ENCODE peak calls at places on chromosomes 4 and X, in seven cellular contexts. G is brain microvascular endothelial cell, O is ovary, J is heart right ventricle, F is Peyer's patch, M is astrocyte, C is kidney epithelial cell. W is an unnamed sample. For H3K27me3, the result is how much of the 10 kb centered on the place peaks cover.

GRCh38 chr4:88991746-88992145 is 65.2 kb downstream of the FAM13A start:
- DNase-seq in F (no peak), C (no peak), O (no peak), G (peak), J (no peak), M (peak), W (no peak)

GRCh38 chr4:183220246-183220645 is 99.8 kb downstream of the CLDN22 start:
- DNase-seq in F (no peak), J (no peak), O (no peak), G (no peak), C (no peak), M (no peak), W (no peak)

GRCh38 chr4:8858188-8858924 is 13.3 kb downstream of the HMX1 start:
- DNase-seq in C (no peak), F (no peak), O (no peak), M (no peak), G (no peak), J (no peak), W (no peak)

GRCh38 chr4:123017636-123018390 is 95.4 kb upstream of the NUDT6 start:
- DNase-seq in G (peak), F (no peak), M (peak), J (no peak), C (no peak), O (no peak), W (no peak)

GRCh38 chrX:137427813-137428212 is 138.1 kb upstream of the ZIC3 start:
- DNase-seq in O (no peak), F (no peak), M (no peak), J (no peak), C (no peak), G (no peak), W (no peak)

GRCh38 chr4:7422898-7423180 is 11.9 kb downstream of the PSAPL1 start:
- DNase-seq in O (no peak), C (no peak), F (no peak), J (no peak), G (no peak), M (no peak), W (no peak)

GRCh38 chr4:7697326-7697725 is 242.3 kb downstream of the AFAP1 start:
- DNase-seq in G (no peak), O (no peak), C (no peak), M (no peak), J (no peak), F (no peak), W (no peak)

GRCh38 chrX:72308566-72309296 is 3.0 kb upstream of the CITED1 start:
- DNase-seq in J (peak), C (no peak), G (peak), M (peak), F (peak), O (peak), W (peak)

GRCh38 chr4:128548381-128548780 is 260.8 kb upstream of the PGRMC2 start:
- DNase-seq in M (no peak), C (no peak), O (no peak), G (no peak), F (no peak), J (no peak), W (no peak)

GRCh38 chr4:95504488-95504887 is 44.3 kb downstream of the UNC5C start:
- DNase-seq in M (no peak), F (no peak), J (no peak), O (no peak), C (no peak), G (no peak), W (no peak)

GRCh38 chr4:90419124-90419711 is 292.0 kb downstream of the CCSER1 start:
- DNase-seq in C (peak), F (no peak), G (no peak), M (peak), J (no peak), O (no peak), W (no peak)

GRCh38 chrX:48505481-48505880 is 3.3 kb upstream of the PORCN start:
- DNase-seq in J (no peak), O (no peak), F (no peak), G (no peak), C (no peak), M (no peak), W (no peak)

GRCh38 chr4:167233523-167234387 is 539 bp downstream of the SPOCK3 start:
- DNase-seq in J (no peak), M (peak), C (no peak), G (peak), F (no peak), O (peak), W (peak)

GRCh38 chrX:137405449-137406140 is 160.3 kb upstream of the ZIC3 start:
- DNase-seq in M (no peak), C (no peak), F (no peak), J (no peak), O (no peak), G (no peak), W (no peak)

GRCh38 chr4:1305261-1305711 is 15.6 kb downstream of the MAEA start:
- DNase-seq in O (no peak), G (no peak), J (no peak), F (no peak), C (no peak), M (no peak), W (no peak)

GRCh38 chr4:57710053-57710452 is 599.9 kb upstream of the IGFBP7 start:
- DNase-seq in J (no peak), C (no peak), O (no peak), F (no peak), G (no peak), M (no peak), W (no peak)

GRCh38 chr4:138005486-138005885 is 236.7 kb downstream of the SLC7A11 start:
- DNase-seq in O (no peak), J (no peak), F (no peak), M (peak), G (no peak), C (no peak), W (no peak)

GRCh38 chrX:12425496-12425895 is 287.2 kb downstream of the FRMPD4 start:
- DNase-seq in M (no peak), F (no peak), G (no peak), C (no peak), O (no peak), J (no peak), W (no peak)

GRCh38 chr4:26020083-26020668 is 106.2 kb downstream of the SMIM20 start:
- DNase-seq in C (no peak), M (peak), F (no peak), O (no peak), G (peak), J (no peak), W (no peak)

GRCh38 chr4:167129146-167129545 is 105.1 kb downstream of the SPOCK3 start:
- DNase-seq in O (no peak), C (no peak), G (no peak), M (no peak), J (no peak), F (no peak), W (no peak)

GRCh38 chrX:11757729-11758399 is at the start of gene MSL3:
- DNase-seq in G (peak), F (peak), O (peak), C (no peak), M (peak), J (peak), W (peak)

GRCh38 chr4:100189820-100190642 is at the start of gene DDIT4L:
- DNase-seq in M (peak), O (peak), G (no peak), F (peak), C (no peak), J (peak), W (peak)

GRCh38 chr4:81218206-81218605 is 3.2 kb upstream of the PRKG2 start:
- DNase-seq in J (no peak), G (no peak), C (no peak), M (no peak), O (no peak), F (no peak), W (no peak)

GRCh38 chrX:1852082-1852481 is 237.2 kb downstream of the ASMT start:
- DNase-seq in C (no peak), O (no peak), J (no peak), G (no peak), F (no peak), M (no peak), W (no peak)

GRCh38 chr4:185381794-185382193 is 13.9 kb downstream of the LRP2BP start:
- DNase-seq in G (no peak), C (no peak), O (no peak), M (no peak), J (no peak), F (no peak), W (no peak)

GRCh38 chr4:4762909-4763814 is 96.3 kb upstream of the MSX1 start:
- DNase-seq in J (no peak), C (peak), F (no peak), O (no peak), G (peak), M (peak), W (no peak)

GRCh38 chr4:184424993-184425758 is 49.2 kb downstream of the IRF2 start:
- DNase-seq in J (peak), G (no peak), O (no peak), C (no peak), F (no peak), M (no peak), W (no peak)

GRCh38 chr4:186622788-186623464 is 67.6 kb upstream of the MTNR1A start:
- DNase-seq in O (no peak), J (no peak), G (peak), M (peak), C (no peak), F (no peak), W (no peak)

GRCh38 chr4:20050768-20051167 is 200.9 kb upstream of the SLIT2 start:
- DNase-seq in F (no peak), M (no peak), O (no peak), C (no peak), J (no peak), G (no peak), W (no peak)

GRCh38 chrX:114924846-114925245 is 92.6 kb downstream of the IL13RA2 start:
- DNase-seq in G (peak), J (no peak), C (no peak), M (peak), F (no peak), O (no peak), W (no peak)

GRCh38 chr4:172996571-172997216 is 171.9 kb upstream of the GALNT7 start:
- DNase-seq in M (peak), C (peak), G (peak), F (no peak), O (no peak), J (no peak), W (no peak)

GRCh38 chr4:110492522-110492921 is 16.6 kb downstream of the ENPEP start:
- DNase-seq in M (no peak), G (no peak), F (no peak), O (no peak), C (no peak), J (no peak), W (no peak)

DNA sequence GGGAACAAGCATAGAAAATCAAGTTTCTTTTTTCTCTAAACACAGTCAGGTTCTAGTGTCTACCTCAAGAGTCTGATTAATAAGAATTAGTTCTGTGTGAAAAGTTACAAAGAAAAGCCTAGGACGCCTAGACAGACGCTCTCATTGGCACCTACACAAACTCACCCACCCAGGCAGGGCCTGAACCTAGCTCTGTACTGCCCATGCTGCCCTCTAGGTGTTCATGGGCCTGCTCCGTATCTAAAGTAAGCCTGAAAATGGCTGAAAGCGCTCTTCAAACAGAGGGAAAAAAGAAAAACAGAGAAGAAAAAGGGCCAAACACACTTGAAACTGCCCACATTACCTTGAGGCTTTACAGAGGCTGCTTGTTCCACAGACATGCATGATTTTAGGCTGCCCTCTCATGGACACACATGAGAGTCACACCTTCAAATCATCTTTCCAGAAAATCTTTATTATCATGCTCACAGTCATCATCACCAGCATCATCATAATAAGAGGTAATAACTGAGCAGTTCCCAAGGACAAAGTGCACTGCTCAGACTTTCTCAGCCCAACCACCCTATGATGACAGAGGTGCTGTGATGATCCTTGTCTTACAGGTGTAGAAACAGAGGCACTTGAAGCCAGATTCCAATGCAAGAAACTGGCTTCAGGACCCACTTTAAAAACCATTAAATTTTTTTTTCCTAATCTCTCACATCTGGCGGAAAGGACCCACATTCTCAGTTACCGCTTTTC is 49.6 kb downstream of the MAP7D2 start:
- DNase-seq in J (no peak), C (no peak), G (peak), M (peak), F (no peak), O (no peak), W (no peak)
- TF ChIP-seq CTCF in J (peak), C (peak), G (peak), M (peak), F (peak), O (no peak), W (peak)

DNA sequence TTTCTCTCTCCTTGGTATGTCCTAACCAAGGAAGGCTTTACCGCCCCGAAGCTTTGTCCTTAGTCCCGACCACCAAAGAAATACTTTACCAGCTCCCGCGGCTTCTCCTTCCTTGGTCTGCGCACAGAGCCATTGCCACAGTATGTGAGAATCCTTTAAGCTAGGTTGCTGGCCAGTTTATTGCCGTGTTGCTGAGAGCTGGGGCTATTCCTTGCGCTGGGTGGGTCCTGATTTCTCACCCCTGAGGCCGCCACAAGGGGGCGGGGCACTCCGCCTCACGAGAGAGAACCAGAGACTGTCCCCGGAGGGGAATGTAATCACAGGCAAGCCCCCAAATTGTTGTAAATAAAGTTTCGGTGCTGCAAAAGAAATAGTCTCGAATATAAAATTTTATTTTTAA is 331.0 kb upstream of the PCDH10 start:
- DNase-seq in M (no peak), F (no peak), C (no peak), G (no peak), O (no peak), J (no peak), W (no peak)
- H3K4me3 ChIP-seq in M (no peak), F (no peak), C (no peak), G (no peak), O (no peak), J (no peak), W (no peak)

DNA sequence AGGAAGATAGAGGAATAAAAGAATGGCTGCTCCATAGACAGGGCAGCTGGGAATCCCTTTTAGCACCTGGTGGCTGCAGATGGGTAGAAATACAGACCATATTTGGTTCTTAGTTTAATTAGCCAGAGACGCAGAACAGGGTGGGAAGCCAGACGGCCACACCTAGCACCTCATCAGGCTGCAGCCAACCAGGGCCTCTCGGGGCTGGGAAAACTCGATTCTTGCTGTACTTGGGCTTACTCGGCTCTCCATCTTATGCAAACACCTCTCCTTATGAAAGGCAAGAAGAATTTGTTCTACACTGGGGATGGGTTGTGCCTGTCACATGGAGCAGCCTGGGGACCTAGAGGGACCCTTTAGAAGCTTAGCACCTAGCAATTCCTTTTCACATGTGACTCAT is 19.7 kb downstream of the IRAK1 start:
- DNase-seq in O (no peak), F (no peak), G (no peak), J (no peak), M (no peak), C (no peak), W (no peak)
- H3K27me3 ChIP-seq in O (under half), F (under half), G (under half), J (under half), M (under half), C (under half), W (under half)

DNA sequence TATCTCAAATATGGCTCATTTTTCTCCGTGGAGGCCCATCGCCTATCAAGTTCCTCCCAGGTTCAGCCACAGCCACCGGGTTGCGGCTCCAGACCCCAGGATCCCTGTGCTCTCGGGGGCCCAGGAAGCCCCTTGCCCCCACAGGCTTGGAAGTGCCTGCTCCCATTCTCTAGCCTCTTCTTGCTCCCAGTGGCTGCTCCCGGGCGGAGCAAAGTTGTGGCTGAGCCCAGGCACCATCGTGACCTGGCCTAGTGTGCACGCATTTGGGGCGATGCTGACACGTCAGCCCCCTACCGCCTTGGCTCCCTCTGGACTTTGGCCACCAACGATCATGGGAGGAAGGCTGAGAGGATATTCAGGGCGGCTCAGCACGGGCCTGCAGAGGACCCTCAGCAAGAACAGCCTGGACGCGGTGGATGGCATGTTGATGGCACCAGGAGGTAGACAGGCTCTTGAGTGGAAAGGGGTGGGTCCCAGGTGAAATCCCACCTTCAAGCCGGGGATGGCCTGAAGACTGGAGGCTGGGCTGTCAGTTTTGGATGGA is 419.4 kb upstream of the AGA start:
- DNase-seq in F (no peak), C (no peak), O (no peak), M (no peak), G (no peak), J (no peak), W (no peak)
- TF ChIP-seq CTCF in F (no peak), C (no peak), O (no peak), M (no peak), G (no peak), J (no peak), W (no peak)

DNA sequence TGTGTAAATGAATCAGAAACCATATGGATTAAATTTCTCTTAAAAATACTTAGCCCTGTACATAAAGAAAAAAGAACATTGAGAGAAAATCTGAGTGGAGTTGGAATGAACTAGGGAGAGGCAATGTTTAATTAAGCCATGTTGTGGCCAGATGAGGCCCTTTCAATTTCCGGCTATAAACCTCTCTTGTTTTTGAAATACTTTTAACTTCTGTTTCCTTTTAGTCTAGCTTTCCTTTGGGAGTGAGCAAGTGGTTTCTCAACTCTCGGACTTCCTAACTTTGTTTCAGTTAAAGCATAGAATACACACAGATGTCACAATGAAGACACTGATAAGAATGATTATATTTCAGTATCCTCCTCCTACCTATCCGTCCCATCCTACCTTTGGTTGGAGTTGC is 197.2 kb downstream of the ARHGAP24 start:
- DNase-seq in J (no peak), C (no peak), M (no peak), O (no peak), G (no peak), F (no peak), W (no peak)
- H3K4me3 ChIP-seq in J (no peak), C (no peak), M (no peak), O (no peak), G (no peak), F (no peak), W (no peak)

DNA sequence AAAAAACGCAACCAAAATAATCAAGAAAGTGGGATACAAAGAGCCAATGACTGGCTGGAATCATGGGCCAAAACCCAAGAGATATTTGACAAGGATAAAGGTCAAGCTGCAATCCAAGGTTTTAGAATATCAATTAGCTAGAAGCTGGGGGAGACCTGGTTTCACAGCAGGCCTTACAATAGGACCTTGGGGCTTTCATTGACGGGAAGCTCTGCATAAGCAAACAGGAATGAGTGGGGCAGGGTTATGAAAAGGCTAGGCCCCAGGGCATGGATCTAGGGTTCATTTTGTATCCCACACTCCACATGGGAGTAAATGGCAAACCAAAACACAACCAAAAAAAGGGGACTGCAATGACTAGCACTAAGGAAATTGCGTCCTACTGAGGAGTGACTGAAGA is 215.3 kb downstream of the HS6ST2 start:
- DNase-seq in J (no peak), F (no peak), G (no peak), O (no peak), C (no peak), M (no peak), W (no peak)
- H3K27me3 ChIP-seq in J (under half), F (under half), G (under half), O (under half), C (under half), M (under half), W (under half)

GRCh38 chr4:121736735-121737351 is 28.1 kb downstream of the SMIM43 start:
- DNase-seq in M (peak), O (no peak), G (peak), C (no peak), F (no peak), J (no peak), W (no peak)
- TF ChIP-seq CTCF in M (peak), O (peak), G (peak), C (peak), F (peak), J (peak), W (peak)